ENCODE peak calls at places on chromosomes 5 and 9, in nine cellular contexts. S, J, F, T, O, R, V, C and Q are unnamed samples. For H3K4me1, the result is how much of the 10 kb centered on the place peaks cover.

GRCh38 chr5:73376618-73377170 is 71.9 kb downstream of the FOXD1 start:
- DNase-seq in S (no peak), J (peak), F (no peak), T (no peak), O (no peak), R (no peak), V (no peak), C (no peak), Q (no peak)

GRCh38 chr9:110821064-110821463 is 152.5 kb downstream of the MUSK start:
- DNase-seq in S (no peak), J (no peak), F (no peak), T (no peak), O (no peak), R (no peak), V (no peak), C (no peak), Q (no peak)

GRCh38 chr9:137639303-137640051 is 20.7 kb downstream of the EHMT1 start:
- DNase-seq in S (no peak), J (no peak), F (no peak), T (no peak), O (no peak), R (no peak), V (no peak), C (no peak), Q (no peak)

GRCh38 chr9:108056805-108057386 is 567.3 kb upstream of the KLF4 start:
- DNase-seq in S (no peak), J (peak), F (no peak), T (no peak), O (no peak), R (no peak), V (no peak), C (no peak), Q (no peak)

GRCh38 chr5:9473624-9474023 is 72.3 kb downstream of the SEMA5A start:
- DNase-seq in S (no peak), J (no peak), F (no peak), T (no peak), O (no peak), R (no peak), V (no peak), C (no peak), Q (no peak)

GRCh38 chr9:18717751-18718150 is 243.8 kb downstream of the ADAMTSL1 start:
- DNase-seq in S (no peak), J (peak), F (no peak), T (no peak), O (no peak), R (no peak), V (no peak), C (no peak), Q (no peak)

GRCh38 chr9:113154936-113155335 is 4.1 kb downstream of the SLC31A2 start:
- DNase-seq in S (no peak), J (no peak), F (no peak), T (no peak), O (no peak), R (no peak), V (no peak), C (no peak), Q (no peak)

GRCh38 chr5:68456756-68457217 is 241.2 kb downstream of the PIK3R1 start:
- DNase-seq in S (no peak), J (peak), F (no peak), T (peak), O (no peak), R (no peak), V (no peak), C (no peak), Q (peak)

GRCh38 chr9:111896942-111897830 is 572 bp downstream of the UGCG start:
- DNase-seq in S (peak), J (peak), F (peak), T (no peak), O (no peak), R (peak), V (peak), C (no peak), Q (no peak)

DNA sequence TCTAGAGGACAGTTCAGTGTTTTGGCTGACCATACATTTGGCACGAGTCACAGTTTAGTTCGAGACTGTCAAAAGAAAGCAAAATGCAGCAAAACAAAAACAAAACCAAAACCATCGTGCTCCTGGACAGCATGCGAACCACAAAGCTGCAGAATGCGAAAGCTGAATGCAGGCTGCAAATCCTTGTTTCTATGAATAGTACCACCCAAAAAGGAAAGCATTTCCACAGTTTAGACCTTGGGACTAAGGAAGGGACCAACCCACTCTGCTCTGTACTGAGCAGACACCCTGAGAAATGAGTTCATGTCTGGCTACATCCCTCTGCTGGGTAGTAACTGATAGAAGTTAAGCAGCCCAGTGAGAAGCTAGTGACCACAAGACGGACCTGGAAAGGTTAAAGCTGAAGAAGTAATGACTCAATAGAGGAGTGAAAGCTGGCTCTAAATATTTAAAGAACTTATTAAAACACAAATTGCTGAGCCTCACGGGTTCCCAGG is 3.9 kb downstream of the GCNT4 start:
- DNase-seq in S (no peak), J (no peak), F (no peak), T (no peak), O (no peak), R (no peak), V (no peak), C (no peak), Q (no peak)
- H3K4me3 ChIP-seq in S (no peak), J (no peak), F (no peak), T (peak), O (no peak), R (no peak), V (peak), C (peak), Q (no peak)

GRCh38 chr5:135213034-135213386 is 179.0 kb upstream of the PITX1 start:
- DNase-seq in S (no peak), J (no peak), F (peak), T (no peak), O (no peak), R (peak), V (no peak), C (no peak), Q (no peak)

GRCh38 chr5:135211083-135211790 is 177.2 kb upstream of the PITX1 start:
- DNase-seq in S (no peak), J (no peak), F (peak), T (no peak), O (no peak), R (no peak), V (peak), C (no peak), Q (no peak)

GRCh38 chr5:135212361-135213033 is 178.5 kb upstream of the PITX1 start:
- DNase-seq in S (no peak), J (no peak), F (peak), T (peak), O (no peak), R (no peak), V (no peak), C (no peak), Q (no peak)

GRCh38 chr5:135210286-135211055 is 176.4 kb upstream of the PITX1 start:
- DNase-seq in S (no peak), J (no peak), F (peak), T (peak), O (no peak), R (no peak), V (peak), C (no peak), Q (no peak)

DNA sequence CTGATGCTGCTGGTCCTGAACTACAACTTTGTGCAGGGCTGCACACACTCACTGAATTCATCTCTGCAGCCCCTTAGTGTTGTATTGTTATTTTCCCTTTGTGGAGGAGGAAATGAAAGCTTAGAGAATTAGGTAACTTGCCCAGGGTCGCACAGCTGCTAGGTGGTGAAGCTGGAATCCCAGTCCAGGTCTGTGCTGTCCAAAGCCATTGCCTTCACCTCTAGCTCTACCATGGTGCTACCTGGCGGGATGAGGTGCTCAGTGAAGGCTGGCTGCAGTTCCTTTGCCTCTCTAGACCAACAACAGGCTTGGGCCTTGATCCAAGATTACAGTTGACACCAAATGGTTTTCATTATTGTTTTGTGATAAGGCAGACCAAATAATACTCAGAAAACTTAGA is 177.8 kb upstream of the PITX1 start:
- DNase-seq in S (no peak), J (no peak), F (peak), T (peak), O (no peak), R (no peak), V (peak), C (no peak), Q (no peak)
- H3K4me1 ChIP-seq in S (under half), J (under half), F (under half), T (under half), O (under half), R (under half), V (under half), C (under half), Q (under half)

DNA sequence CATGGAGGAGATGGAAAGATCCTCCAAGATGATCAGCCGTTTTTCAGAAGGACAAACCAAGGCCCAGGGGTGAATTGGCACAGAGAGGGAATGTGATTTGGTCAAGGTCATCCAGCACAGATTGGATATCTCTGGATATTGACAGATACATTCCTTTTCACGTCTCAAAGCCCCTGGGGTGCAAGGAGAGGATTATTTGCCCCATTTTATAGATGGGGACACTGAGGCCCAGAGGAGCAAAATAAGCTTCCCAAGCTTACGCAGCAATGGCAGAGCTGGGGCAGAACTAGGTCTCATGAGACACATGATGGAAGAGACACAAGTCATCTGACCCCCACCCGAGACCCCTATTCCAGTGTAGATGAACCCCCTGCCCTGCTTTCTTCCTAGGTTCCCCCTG is 895 bp upstream of the PDGFRB start:
- DNase-seq in S (no peak), J (no peak), F (no peak), T (no peak), O (no peak), R (no peak), V (no peak), C (no peak), Q (no peak)
- H3K27ac ChIP-seq in S (peak), J (no peak), F (no peak), T (peak), O (no peak), R (peak), V (peak), C (no peak), Q (no peak)

GRCh38 chr9:121568101-121568460 is 68.4 kb upstream of the GGTA1 start:
- DNase-seq in S (peak), J (no peak), F (no peak), T (no peak), O (no peak), R (no peak), V (no peak), C (no peak), Q (no peak)
- H3K4me3 ChIP-seq in S (peak), J (no peak), F (no peak), T (peak), O (no peak), R (no peak), V (no peak), C (no peak), Q (no peak)

GRCh38 chr9:134549336-134549735 is 92.3 kb upstream of the COL5A1 start:
- DNase-seq in S (no peak), J (no peak), F (no peak), T (no peak), O (no peak), R (no peak), V (no peak), C (no peak), Q (no peak)
- H3K4me1 ChIP-seq in S (under half), J (under half), F (under half), T (under half), O (under half), R (under half), V (half or more), C (under half), Q (under half)

GRCh38 chr5:61309115-61309514 is 22.9 kb upstream of the ZSWIM6 start:
- DNase-seq in S (no peak), J (no peak), F (peak), T (no peak), O (no peak), R (no peak), V (no peak), C (no peak), Q (no peak)
- H3K27ac ChIP-seq in S (no peak), J (no peak), F (no peak), T (no peak), O (no peak), R (no peak), V (peak), C (no peak), Q (no peak)

DNA sequence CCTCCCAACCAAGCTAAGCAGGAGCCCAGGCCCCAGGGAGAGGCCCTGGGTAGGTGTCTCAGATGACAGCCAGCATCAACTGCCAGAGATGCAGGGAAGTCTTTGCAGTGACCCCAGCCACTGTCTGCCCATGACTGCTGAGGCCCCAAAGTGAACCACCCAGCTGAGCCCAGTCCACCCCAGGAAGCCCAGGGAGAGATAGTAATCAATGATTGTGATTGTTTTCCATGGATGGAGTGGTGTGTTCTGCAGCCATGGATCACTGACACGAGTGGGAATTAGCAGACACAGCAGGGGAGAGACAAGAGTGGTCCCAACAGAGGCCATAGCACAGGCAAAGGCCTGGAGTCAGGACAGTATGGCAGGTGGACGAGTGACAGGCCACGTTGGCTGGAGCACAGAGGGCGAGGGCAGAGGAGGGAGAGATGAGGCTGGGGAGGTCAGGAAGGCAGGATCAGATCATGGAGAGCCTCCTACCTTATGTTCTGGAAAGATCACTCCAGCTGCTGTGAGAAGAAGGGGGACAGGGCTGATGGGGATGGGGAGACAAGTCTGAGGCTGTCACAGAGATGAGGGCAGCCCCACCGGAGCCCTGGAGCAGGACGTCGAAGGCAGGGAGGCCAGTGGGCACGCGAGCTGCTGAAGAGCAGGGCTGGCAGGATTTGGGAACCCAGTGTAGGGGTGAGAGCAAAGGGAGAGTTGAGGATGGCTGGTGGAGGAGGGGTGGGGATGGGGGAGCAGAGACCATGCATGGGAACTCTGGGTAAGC is 14.5 kb downstream of the ABO start:
- DNase-seq in S (no peak), J (no peak), F (no peak), T (no peak), O (no peak), R (peak), V (no peak), C (no peak), Q (no peak)
- H3K4me3 ChIP-seq in S (no peak), J (no peak), F (no peak), T (no peak), O (no peak), R (no peak), V (no peak), C (no peak), Q (no peak)

DNA sequence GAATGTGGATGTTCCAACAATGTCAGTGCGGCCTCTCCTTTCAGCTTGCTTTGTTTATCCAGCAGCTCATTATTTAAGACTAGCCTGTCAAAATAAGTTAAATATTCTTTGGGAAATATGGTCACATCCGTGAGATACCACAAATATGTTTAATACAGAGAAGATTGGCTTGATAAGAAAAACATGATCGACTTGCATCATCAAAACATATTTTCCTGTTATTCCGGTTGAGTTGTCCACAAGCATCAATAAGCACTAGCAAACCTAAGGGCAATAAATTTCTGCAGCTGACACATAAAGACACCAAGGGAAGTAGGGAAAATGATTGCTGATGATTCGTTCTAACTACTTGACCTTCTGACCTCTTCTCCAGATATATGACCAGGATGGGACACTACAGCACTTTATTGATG is 66.5 kb downstream of the PRDM6 start:
- DNase-seq in S (no peak), J (peak), F (no peak), T (no peak), O (no peak), R (no peak), V (no peak), C (no peak), Q (peak)
- H3K4me1 ChIP-seq in S (under half), J (under half), F (under half), T (under half), O (under half), R (under half), V (under half), C (under half), Q (under half)

DNA sequence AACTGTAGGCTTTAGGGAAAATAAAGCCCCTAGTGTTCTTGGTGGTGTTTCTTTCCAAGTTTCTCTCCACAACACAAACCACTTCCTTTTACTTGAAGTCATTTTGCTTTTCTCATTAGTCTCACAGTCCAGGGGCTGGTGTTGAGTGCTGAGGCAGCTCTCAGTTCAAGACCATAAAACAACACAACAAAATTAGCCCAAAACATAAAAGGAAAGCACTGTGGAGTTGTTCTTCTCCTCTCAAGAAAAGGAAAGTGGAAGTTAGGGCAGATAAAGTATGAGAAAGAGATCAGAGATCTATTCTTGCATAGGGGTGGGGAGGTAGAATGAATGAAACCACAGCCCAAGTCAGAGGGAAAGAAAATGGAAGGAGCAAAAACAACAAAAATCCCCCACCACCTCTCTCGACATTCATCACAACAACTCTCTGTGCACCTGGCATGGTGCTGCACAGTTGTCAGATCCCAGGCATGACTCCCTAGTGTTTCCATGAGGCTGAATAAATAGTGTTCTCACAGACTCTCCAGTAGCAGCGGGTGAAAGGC is 569.9 kb downstream of the RAB3C start:
- DNase-seq in S (no peak), J (no peak), F (no peak), T (no peak), O (no peak), R (no peak), V (no peak), C (no peak), Q (no peak)
- H3K27ac ChIP-seq in S (no peak), J (no peak), F (no peak), T (no peak), O (no peak), R (no peak), V (no peak), C (no peak), Q (no peak)